ENCODE peak calls at places on chromosomes 3 and 15, in seven cellular contexts. V is effector CD4-positive, alpha-beta T cell; U is iPS-NIHi11; W is fibroblast of pulmonary artery; T is hepatic stellate cell; Q is activated CD4-positive, alpha-beta T cell treated with anti-CD3 and anti-CD28 coated beads, Interleukin-2, amount 50 U/mL, for 1 hour; F is GM03348. Y is an unnamed sample.

GRCh38 chr15:39400821-39401550 is 179.9 kb upstream of the THBS1 start:
- DNase-seq in W (peak; percentile 80), Q (no peak), U (no peak), F (peak; percentile 43), V (no peak), T (no peak), Y (no peak)

GRCh38 chr3:115683305-115683704 is 60.0 kb downstream of the GAP43 start:
- DNase-seq in W (no peak), Q (no peak), F (no peak), V (no peak), T (no peak), U (no peak), Y (no peak)

GRCh38 chr3:157499342-157499963 is 3.8 kb downstream of the VEPH1 start:
- DNase-seq in W (peak; percentile 44), V (no peak), Q (no peak), T (peak; percentile 12), U (peak; percentile 79), F (peak; percentile 17), Y (no peak)

GRCh38 chr3:15726043-15726442 is 71.7 kb downstream of the ANKRD28 start:
- DNase-seq in F (no peak), T (no peak), W (no peak), Q (no peak), V (no peak), U (no peak), Y (no peak)

GRCh38 chr15:42590619-42591237 is 15.3 kb downstream of the STARD9 start:
- DNase-seq in V (no peak), Q (no peak), U (no peak), F (no peak), T (no peak), W (no peak), Y (no peak)

GRCh38 chr3:168620854-168621253 is 525.1 kb upstream of the GOLIM4 start:
- DNase-seq in W (peak; percentile 28), V (no peak), T (no peak), U (peak; percentile 73), Q (no peak), F (peak; percentile 3), Y (peak; percentile 17)

GRCh38 chr3:122915300-122916055 is 112.1 kb downstream of the SEMA5B start:
- DNase-seq in Q (no peak), T (no peak), W (no peak), U (no peak), V (no peak), F (no peak), Y (no peak)

GRCh38 chr3:195063596-195064193 is 207.3 kb downstream of the XXYLT1 start:
- DNase-seq in T (no peak), V (no peak), W (no peak), U (no peak), Q (no peak), F (no peak), Y (no peak)

GRCh38 chr15:90870354-90871096 is 2.1 kb downstream of the FURIN start:
- DNase-seq in W (peak; percentile 37), Q (no peak), T (no peak), V (no peak), F (no peak), U (no peak), Y (no peak)

GRCh38 chr3:172856766-172857742 is 106.5 kb downstream of the ECT2 start:
- DNase-seq in V (no peak), F (no peak), U (no peak), W (peak; percentile 81), Q (no peak), T (peak; percentile 22), Y (no peak)

GRCh38 chr3:122305818-122306621 is 19.0 kb upstream of the CSTA start:
- DNase-seq in F (no peak), U (peak; percentile 31), Q (no peak), T (no peak), W (no peak), V (no peak), Y (no peak)

GRCh38 chr15:39248204-39248603 is 332.7 kb upstream of the THBS1 start:
- DNase-seq in W (peak; percentile 97), Q (no peak), U (peak; percentile 29), V (no peak), T (no peak), F (peak; percentile 60), Y (no peak)

GRCh38 chr3:50296721-50297383 is 2.4 kb downstream of the HYAL3 start:
- DNase-seq in F (no peak), T (no peak), W (no peak), Q (no peak), V (no peak), U (no peak), Y (no peak)

GRCh38 chr3:124772081-124772831 is 42.0 kb downstream of the UMPS start:
- DNase-seq in W (peak; percentile 74), V (no peak), F (peak; percentile 64), U (no peak), Q (no peak), T (peak; percentile 75), Y (no peak)

GRCh38 chr15:90836296-90836871 is 32.0 kb upstream of the FURIN start:
- DNase-seq in U (no peak), W (peak; percentile 73), T (peak; percentile 77), Q (no peak), F (peak; percentile 69), V (no peak), Y (no peak)

GRCh38 chr15:93072011-93072410 is 17.0 kb downstream of the RGMA start:
- DNase-seq in F (peak; percentile 80), V (no peak), U (no peak), W (peak; percentile 62), T (peak; percentile 44), Q (no peak), Y (no peak)